ENCODE peak calls at places on chromosomes 13 and 19, in seven cellular contexts. K is heart right ventricle, S is ascending aorta, Q is aorta, L is sigmoid colon, O is neural progenitor cell, I is uterus. H is an unnamed sample. For H3K4me1, the result is how much of the 10 kb centered on the place peaks cover.

GRCh38 chr13:40662866-40663265 is 3.6 kb downstream of the FOXO1 start:
- DNase-seq in Q (no peak), K (no peak), O (peak), L (no peak), S (no peak), I (no peak), H (no peak)

GRCh38 chr19:34964598-34964997 is 569 bp upstream of the ZNF792 start:
- DNase-seq in K (no peak), S (no peak), I (no peak), O (no peak), Q (no peak), L (no peak), H (no peak)

GRCh38 chr19:55440411-55441105 is 2.5 kb downstream of the SHISA7 start:
- DNase-seq in O (peak), I (no peak), Q (no peak), K (no peak), L (no peak), S (no peak), H (no peak)

GRCh38 chr13:41588899-41589298 is 131.5 kb downstream of the RGCC start:
- DNase-seq in S (no peak), L (no peak), Q (no peak), K (no peak), I (no peak), O (no peak), H (no peak)

GRCh38 chr19:43749152-43749551 is 5.6 kb downstream of the SMG9 start:
- DNase-seq in O (no peak), Q (no peak), L (no peak), S (no peak), I (no peak), K (no peak), H (no peak)

GRCh38 chr13:83449666-83450395 is 432.4 kb downstream of the SLITRK1 start:
- DNase-seq in I (no peak), O (peak), K (no peak), L (no peak), S (no peak), Q (no peak), H (no peak)

GRCh38 chr19:17148130-17148529 is 67.0 kb upstream of the USE1 start:
- DNase-seq in O (no peak), Q (no peak), S (no peak), I (no peak), L (no peak), K (no peak), H (no peak)

GRCh38 chr19:1166872-1167573 is 7.0 kb downstream of the SBNO2 start:
- DNase-seq in O (no peak), K (no peak), I (no peak), Q (no peak), S (no peak), L (no peak), H (no peak)

DNA sequence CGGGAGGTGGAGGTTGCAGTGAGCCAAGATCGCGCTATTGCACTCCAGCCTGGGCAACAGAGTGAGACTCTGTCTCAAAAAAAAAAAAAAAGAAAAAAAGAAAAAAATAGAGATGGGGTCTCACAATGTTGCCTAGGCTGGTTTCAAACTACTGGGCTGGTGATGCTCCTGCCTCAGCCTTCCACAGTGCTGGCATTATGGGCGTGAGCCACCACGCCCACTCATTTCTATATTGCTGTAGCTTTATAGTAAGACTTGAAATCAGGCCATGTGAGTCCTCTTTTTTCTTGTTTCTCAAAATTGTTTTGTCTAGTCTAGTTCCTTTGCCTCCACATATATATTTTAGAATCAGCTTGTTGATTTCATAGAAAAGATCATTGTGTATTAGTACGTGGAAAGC is 18.3 kb downstream of the DNM2 start:
- DNase-seq in S (no peak), K (no peak), L (no peak), O (no peak), I (no peak), Q (no peak), H (no peak)
- H3K4me1 ChIP-seq in S (under half), K (half or more), L (under half), O (under half), I (under half), Q (under half), H (under half)

DNA sequence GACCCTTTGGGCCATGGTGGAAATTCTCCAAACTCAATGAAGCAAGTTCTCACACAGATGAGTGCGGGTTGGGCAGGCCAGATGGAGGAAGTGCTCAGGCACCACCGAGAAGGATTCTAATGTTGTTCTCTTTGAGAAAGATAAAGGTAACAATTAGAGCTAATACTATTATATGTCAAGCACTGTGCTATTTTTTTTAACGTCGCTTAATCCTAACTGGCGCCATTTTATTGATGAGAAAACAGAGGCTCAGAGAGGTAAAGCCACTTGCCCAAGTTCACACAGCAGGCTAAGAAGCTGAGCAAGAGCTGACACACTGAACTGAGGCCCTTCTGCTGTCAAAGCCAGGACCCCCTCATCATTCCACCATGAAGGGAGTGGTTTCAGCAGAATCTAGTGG is 1.0 kb downstream of the FBL start:
- DNase-seq in I (no peak), K (no peak), Q (no peak), L (no peak), S (no peak), O (no peak), H (no peak)
- H3K4me1 ChIP-seq in I (under half), K (under half), Q (under half), L (under half), S (under half), O (under half), H (under half)

GRCh38 chr13:22451345-22451744 is 729.4 kb upstream of the SGCG start:
- DNase-seq in O (peak), I (no peak), K (peak), Q (no peak), L (no peak), S (no peak), H (no peak)

GRCh38 chr13:22454586-22454985 is 726.2 kb upstream of the SGCG start:
- DNase-seq in S (no peak), I (no peak), L (no peak), Q (no peak), K (no peak), O (no peak), H (no peak)

GRCh38 chr13:22449251-22449650 is 731.5 kb upstream of the SGCG start:
- DNase-seq in K (no peak), O (no peak), S (no peak), Q (no peak), I (no peak), L (no peak), H (no peak)

GRCh38 chr13:22455036-22455435 is 725.7 kb upstream of the SGCG start:
- DNase-seq in Q (no peak), L (no peak), I (no peak), K (no peak), O (no peak), S (no peak), H (no peak)
- H3K4me1 ChIP-seq in Q (under half), L (under half), I (under half), K (under half), O (under half), S (under half), H (under half)

GRCh38 chr13:30827578-30827925 is 78.5 kb upstream of the MEDAG start:
- DNase-seq in I (no peak), Q (no peak), O (no peak), L (no peak), S (no peak), K (no peak), H (no peak)
- H3K4me1 ChIP-seq in I (under half), Q (under half), O (under half), L (under half), S (under half), K (under half), H (under half)

DNA sequence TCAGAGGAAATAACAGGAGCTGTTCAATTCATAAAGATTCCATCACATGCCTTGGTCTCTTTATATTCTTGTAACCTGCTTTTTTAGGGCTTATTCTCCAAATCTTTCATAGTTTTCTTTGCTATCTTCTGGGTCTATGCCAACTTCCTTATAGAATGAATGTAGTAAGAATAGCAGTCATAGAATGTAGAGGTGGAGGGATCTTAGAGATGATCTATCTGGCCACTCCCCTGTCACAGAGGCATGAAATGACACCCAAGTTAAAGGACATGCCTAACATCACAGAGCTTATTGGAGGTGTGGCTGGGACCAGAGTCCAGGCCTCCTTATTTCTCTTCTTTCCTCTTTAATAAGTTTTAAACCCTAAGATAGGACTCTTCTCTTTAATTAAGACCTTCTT is 13.2 kb downstream of the LCP1 start:
- DNase-seq in K (no peak), Q (no peak), L (no peak), S (no peak), O (no peak), I (no peak), H (no peak)
- H3K4me1 ChIP-seq in K (under half), Q (under half), L (under half), S (under half), O (under half), I (under half), H (under half)

GRCh38 chr19:15249560-15249874 is 17.3 kb upstream of the EPHX3 start:
- DNase-seq in L (no peak), K (no peak), O (no peak), S (no peak), I (no peak), Q (no peak), H (no peak)
- H3K4me1 ChIP-seq in L (half or more), K (half or more), O (under half), S (half or more), I (half or more), Q (under half), H (under half)

GRCh38 chr13:46373623-46374022 is 13.4 kb downstream of the RUBCNL start:
- DNase-seq in S (no peak), L (no peak), K (no peak), Q (no peak), O (no peak), I (no peak), H (no peak)

GRCh38 chr13:46374710-46375109 is 12.3 kb downstream of the RUBCNL start:
- DNase-seq in O (no peak), L (no peak), I (no peak), Q (no peak), K (no peak), S (no peak), H (no peak)

GRCh38 chr13:46367622-46368327 is 19.3 kb downstream of the RUBCNL start:
- DNase-seq in L (no peak), K (no peak), S (no peak), Q (no peak), I (no peak), O (no peak), H (no peak)

GRCh38 chr13:46369506-46370268 is 17.4 kb downstream of the RUBCNL start:
- DNase-seq in Q (no peak), K (no peak), I (no peak), O (no peak), L (no peak), S (no peak), H (no peak)

GRCh38 chr13:46372071-46372470 is 15.0 kb downstream of the RUBCNL start:
- DNase-seq in I (no peak), Q (no peak), K (no peak), L (no peak), O (no peak), S (no peak), H (no peak)
- H3K4me1 ChIP-seq in I (under half), Q (under half), K (under half), L (under half), O (under half), S (under half), H (under half)